ENCODE peak calls at places on chromosomes 7 and 10, in nine cellular contexts. Y is hepatocyte; B is SK-N-MC; G is RWPE1; N is astrocyte; P is upper lobe of left lung; A is ovary; F is caudate nucleus; H is CD4-positive, alpha-beta memory T cell. S is an unnamed sample.

GRCh38 chr7:78139335-78139734 is 340.8 kb downstream of the PHTF2 start:
- DNase-seq in Y (no peak), B (no peak), G (no peak), N (peak), P (no peak), A (no peak), F (no peak), H (no peak), S (peak)

GRCh38 chr7:133633055-133633454 is 380.2 kb downstream of the EXOC4 start:
- DNase-seq in Y (no peak), B (no peak), G (peak), N (peak), P (no peak), A (no peak), F (no peak), H (no peak), S (no peak)

GRCh38 chr7:24290004-24290641 is 6.1 kb downstream of the NPY start:
- DNase-seq in Y (peak), B (no peak), G (peak), N (peak), P (no peak), A (no peak), F (no peak), H (peak), S (no peak)

GRCh38 chr10:63137306-63137705 is 4.2 kb downstream of the NRBF2 start:
- DNase-seq in Y (peak), B (no peak), G (no peak), N (peak), P (no peak), A (no peak), F (no peak), H (no peak), S (no peak)

GRCh38 chr10:43040482-43041256 is 36.2 kb upstream of the RET start:
- DNase-seq in Y (no peak), B (no peak), G (no peak), N (no peak), P (no peak), A (no peak), F (no peak), H (no peak), S (no peak)

GRCh38 chr10:123027861-123028260 is 19.1 kb downstream of the ACADSB start:
- DNase-seq in Y (no peak), B (no peak), G (no peak), N (no peak), P (no peak), A (no peak), F (no peak), H (no peak), S (no peak)

GRCh38 chr10:5746197-5746596 is 61.6 kb downstream of the TASOR2 start:
- DNase-seq in Y (no peak), B (no peak), G (no peak), N (no peak), P (no peak), A (no peak), F (no peak), H (no peak), S (no peak)

GRCh38 chr7:157391036-157391710 is 54.4 kb downstream of the DNAJB6 start:
- DNase-seq in Y (no peak), B (no peak), G (no peak), N (no peak), P (no peak), A (no peak), F (no peak), H (no peak), S (no peak)

GRCh38 chr10:119412831-119413737 is 129.4 kb downstream of the RGS10 start:
- DNase-seq in Y (peak), B (no peak), G (no peak), N (peak), P (no peak), A (no peak), F (no peak), H (no peak), S (no peak)

GRCh38 chr10:11654659-11655058 is 43.2 kb upstream of the USP6NL start:
- DNase-seq in Y (no peak), B (no peak), G (no peak), N (no peak), P (no peak), A (no peak), F (no peak), H (no peak), S (no peak)

GRCh38 chr10:35780970-35781642 is 139.0 kb upstream of the FZD8 start:
- DNase-seq in Y (no peak), B (no peak), G (no peak), N (no peak), P (no peak), A (no peak), F (no peak), H (no peak), S (no peak)

GRCh38 chr7:2106920-2107319 is 125.8 kb downstream of the MAD1L1 start:
- DNase-seq in Y (peak), B (no peak), G (peak), N (peak), P (peak), A (no peak), F (no peak), H (no peak), S (peak)

GRCh38 chr7:13017881-13018280 is 330.4 kb downstream of the ARL4A start:
- DNase-seq in Y (no peak), B (no peak), G (no peak), N (no peak), P (no peak), A (no peak), F (no peak), H (no peak), S (no peak)
- H3K27ac ChIP-seq in Y (peak), B (no peak), G (no peak), N (peak), P (no peak), A (no peak), F (no peak), H (no peak), S (no peak)

GRCh38 chr10:95889830-95890229 is 17.9 kb upstream of the CC2D2B start:
- DNase-seq in Y (no peak), B (no peak), G (no peak), N (no peak), P (no peak), A (no peak), F (no peak), H (no peak), S (no peak)
- H3K27ac ChIP-seq in Y (peak), B (no peak), G (no peak), N (no peak), P (no peak), A (no peak), F (no peak), H (no peak), S (no peak)

DNA sequence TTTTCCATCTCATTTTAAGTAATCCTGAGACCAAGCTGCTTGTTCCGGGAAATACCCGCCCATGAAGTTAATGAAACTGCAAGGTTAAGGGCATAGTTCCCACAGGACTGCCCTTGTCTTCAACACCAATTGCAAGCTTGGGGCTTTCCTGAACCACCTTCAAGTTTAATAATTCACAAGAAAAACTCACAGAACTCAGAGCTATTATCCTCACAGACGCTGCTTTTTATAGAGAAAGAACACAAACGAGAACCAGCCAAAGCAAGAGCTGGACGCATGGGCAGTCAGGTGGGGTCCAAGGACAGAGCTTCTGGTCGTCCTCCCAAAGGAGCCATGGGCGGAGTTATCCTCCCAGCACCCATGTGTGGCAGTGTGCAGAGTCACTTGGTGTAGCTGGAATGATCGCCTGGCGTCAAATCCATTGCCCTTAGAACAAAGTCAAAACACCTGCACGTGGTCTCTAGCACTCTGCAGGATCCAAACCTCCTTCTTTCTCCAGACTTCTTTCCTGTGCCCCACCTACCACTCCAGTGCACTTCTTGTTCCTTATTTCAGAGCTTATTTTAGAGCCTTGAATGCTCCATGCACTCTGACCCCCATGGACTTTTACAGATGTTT is 56.7 kb downstream of the SNX10 start:
- DNase-seq in Y (peak), B (no peak), G (no peak), N (no peak), P (no peak), A (no peak), F (no peak), H (no peak), S (no peak)
- H3K27ac ChIP-seq in Y (peak), B (no peak), G (no peak), N (no peak), P (no peak), A (no peak), F (no peak), H (no peak), S (no peak)

DNA sequence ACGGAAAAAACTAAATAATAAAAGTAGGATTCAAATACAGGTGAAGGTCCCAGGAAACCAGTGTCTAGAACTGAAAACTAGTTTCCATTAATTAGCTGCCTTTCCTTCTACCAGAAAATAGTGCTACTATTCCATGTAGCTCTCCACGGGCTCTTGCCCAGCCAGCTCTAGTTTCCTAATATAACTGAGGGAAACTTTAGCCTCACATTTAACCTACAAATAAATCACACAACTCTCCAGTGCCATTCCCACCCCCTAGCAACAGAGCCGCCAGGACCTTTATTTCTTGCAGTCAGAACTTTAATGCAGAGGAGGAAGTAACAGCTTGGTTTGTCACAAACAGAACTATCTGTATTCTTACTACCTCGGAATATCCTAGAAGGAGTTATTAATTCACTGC is 10.3 kb downstream of the TOMM7 start:
- DNase-seq in Y (no peak), B (no peak), G (no peak), N (no peak), P (no peak), A (no peak), F (no peak), H (no peak), S (no peak)
- H3K27ac ChIP-seq in Y (no peak), B (no peak), G (no peak), N (no peak), P (no peak), A (no peak), F (no peak), H (no peak), S (no peak)

GRCh38 chr7:93331706-93332105 is 99.5 kb downstream of the VPS50 start:
- DNase-seq in Y (no peak), B (no peak), G (no peak), N (no peak), P (no peak), A (no peak), F (no peak), H (no peak), S (no peak)

GRCh38 chr7:93332172-93332571 is 100.0 kb downstream of the VPS50 start:
- DNase-seq in Y (no peak), B (no peak), G (no peak), N (no peak), P (no peak), A (no peak), F (no peak), H (no peak), S (no peak)

GRCh38 chr7:93337047-93337446 is 104.9 kb downstream of the VPS50 start:
- DNase-seq in Y (no peak), B (no peak), G (no peak), N (no peak), P (no peak), A (no peak), F (no peak), H (no peak), S (no peak)
- H3K27ac ChIP-seq in Y (no peak), B (no peak), G (no peak), N (no peak), P (no peak), A (no peak), F (no peak), H (no peak), S (no peak)

DNA sequence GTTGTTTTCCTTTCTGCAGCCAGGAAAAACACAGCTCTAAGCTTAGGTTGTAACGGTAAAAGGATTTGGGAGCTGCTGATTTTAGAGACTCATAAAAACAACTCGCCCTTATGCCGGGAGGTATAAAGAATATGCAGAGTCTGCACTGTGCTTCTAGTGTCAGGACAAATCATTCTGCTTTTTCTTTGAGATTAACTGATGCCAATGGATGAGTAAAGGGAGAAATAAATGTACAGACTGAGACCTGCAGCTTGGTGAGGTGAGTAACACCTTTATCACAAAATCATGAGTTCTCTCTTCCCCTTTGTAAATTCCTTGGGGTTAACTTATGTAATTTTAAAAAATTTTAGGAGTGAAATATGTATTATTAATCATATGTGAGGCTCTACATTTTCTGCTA is 1.9 kb upstream of the SFR1 start:
- DNase-seq in Y (peak), B (no peak), G (no peak), N (no peak), P (no peak), A (no peak), F (no peak), H (no peak), S (no peak)
- H3K27ac ChIP-seq in Y (peak), B (peak), G (no peak), N (peak), P (peak), A (peak), F (peak), H (peak), S (no peak)

S was measured in substantia nigra.